ENCODE peak calls at places on chromosomes 16 and 17, in six cellular contexts. One of them, this sample, is unnamed.

GRCh38 chr16:57995721-57996405 is 4.6 kb downstream of the ZNF319 start:
- DNase-seq in stimulated activated CD8-positive, alpha-beta memory T cell treated with anti-CD3 and anti-CD28 coated beads, Interleukin-12 subunit alpha, Interleukin-12 subunit beta, amount 100 ng/mL, for 1 hour: no peak
- DNase-seq in nephron progenitor cell: no peak
- DNase-seq in activated CD8-positive, alpha-beta T cell treated with anti-CD3 and anti-CD28 coated beads for 36 hours: no peak
- DNase-seq in effector memory CD8-positive, alpha-beta T cell: no peak
- DNase-seq in cardiac muscle cell: no peak
- DNase-seq in this sample: no peak

GRCh38 chr16:19389246-19389645 is 28.4 kb upstream of the TMC5 start:
- DNase-seq in effector memory CD8-positive, alpha-beta T cell: peak; percentile 32
- DNase-seq in stimulated activated CD8-positive, alpha-beta memory T cell treated with anti-CD3 and anti-CD28 coated beads, Interleukin-12 subunit alpha, Interleukin-12 subunit beta, amount 100 ng/mL, for 1 hour: no peak
- DNase-seq in activated CD8-positive, alpha-beta T cell treated with anti-CD3 and anti-CD28 coated beads for 36 hours: peak; percentile 70
- DNase-seq in cardiac muscle cell: peak; percentile 53
- DNase-seq in nephron progenitor cell: peak; percentile 57
- DNase-seq in this sample: no peak

GRCh38 chr17:57563968-57564367 is 181.1 kb downstream of the CCDC182 start:
- DNase-seq in nephron progenitor cell: no peak
- DNase-seq in activated CD8-positive, alpha-beta T cell treated with anti-CD3 and anti-CD28 coated beads for 36 hours: no peak
- DNase-seq in stimulated activated CD8-positive, alpha-beta memory T cell treated with anti-CD3 and anti-CD28 coated beads, Interleukin-12 subunit alpha, Interleukin-12 subunit beta, amount 100 ng/mL, for 1 hour: no peak
- DNase-seq in cardiac muscle cell: no peak
- DNase-seq in effector memory CD8-positive, alpha-beta T cell: no peak
- DNase-seq in this sample: no peak

GRCh38 chr17:1934901-1935300 is 90.2 kb downstream of the RTN4RL1 start:
- DNase-seq in cardiac muscle cell: no peak
- DNase-seq in effector memory CD8-positive, alpha-beta T cell: no peak
- DNase-seq in stimulated activated CD8-positive, alpha-beta memory T cell treated with anti-CD3 and anti-CD28 coated beads, Interleukin-12 subunit alpha, Interleukin-12 subunit beta, amount 100 ng/mL, for 1 hour: no peak
- DNase-seq in nephron progenitor cell: no peak
- DNase-seq in activated CD8-positive, alpha-beta T cell treated with anti-CD3 and anti-CD28 coated beads for 36 hours: no peak
- DNase-seq in this sample: no peak

GRCh38 chr16:50326835-50327465 is 41.8 kb downstream of the BRD7 start:
- DNase-seq in cardiac muscle cell: peak; percentile 48
- DNase-seq in nephron progenitor cell: no peak
- DNase-seq in activated CD8-positive, alpha-beta T cell treated with anti-CD3 and anti-CD28 coated beads for 36 hours: peak; percentile 86
- DNase-seq in stimulated activated CD8-positive, alpha-beta memory T cell treated with anti-CD3 and anti-CD28 coated beads, Interleukin-12 subunit alpha, Interleukin-12 subunit beta, amount 100 ng/mL, for 1 hour: peak; percentile 33
- DNase-seq in effector memory CD8-positive, alpha-beta T cell: peak; percentile 68
- DNase-seq in this sample: no peak

GRCh38 chr16:56617212-56618085 is 8.1 kb upstream of the MT1E start:
- DNase-seq in effector memory CD8-positive, alpha-beta T cell: peak; percentile 29
- DNase-seq in activated CD8-positive, alpha-beta T cell treated with anti-CD3 and anti-CD28 coated beads for 36 hours: peak; percentile 81
- DNase-seq in cardiac muscle cell: peak; percentile 23
- DNase-seq in stimulated activated CD8-positive, alpha-beta memory T cell treated with anti-CD3 and anti-CD28 coated beads, Interleukin-12 subunit alpha, Interleukin-12 subunit beta, amount 100 ng/mL, for 1 hour: no peak
- DNase-seq in nephron progenitor cell: peak; percentile 67
- DNase-seq in this sample: no peak

GRCh38 chr16:17831330-17831729 is 360.6 kb upstream of the XYLT1 start:
- DNase-seq in nephron progenitor cell: no peak
- DNase-seq in stimulated activated CD8-positive, alpha-beta memory T cell treated with anti-CD3 and anti-CD28 coated beads, Interleukin-12 subunit alpha, Interleukin-12 subunit beta, amount 100 ng/mL, for 1 hour: no peak
- DNase-seq in cardiac muscle cell: no peak
- DNase-seq in activated CD8-positive, alpha-beta T cell treated with anti-CD3 and anti-CD28 coated beads for 36 hours: no peak
- DNase-seq in effector memory CD8-positive, alpha-beta T cell: no peak
- DNase-seq in this sample: no peak

GRCh38 chr16:10922328-10923145 is 19.7 kb downstream of the DEXI start:
- DNase-seq in nephron progenitor cell: no peak
- DNase-seq in cardiac muscle cell: no peak
- DNase-seq in stimulated activated CD8-positive, alpha-beta memory T cell treated with anti-CD3 and anti-CD28 coated beads, Interleukin-12 subunit alpha, Interleukin-12 subunit beta, amount 100 ng/mL, for 1 hour: no peak
- DNase-seq in activated CD8-positive, alpha-beta T cell treated with anti-CD3 and anti-CD28 coated beads for 36 hours: no peak
- DNase-seq in effector memory CD8-positive, alpha-beta T cell: no peak
- DNase-seq in this sample: no peak

GRCh38 chr17:19538095-19539039 is 4.7 kb downstream of the SLC47A1 start:
- DNase-seq in cardiac muscle cell: peak; percentile 49
- DNase-seq in activated CD8-positive, alpha-beta T cell treated with anti-CD3 and anti-CD28 coated beads for 36 hours: no peak
- DNase-seq in nephron progenitor cell: no peak
- DNase-seq in stimulated activated CD8-positive, alpha-beta memory T cell treated with anti-CD3 and anti-CD28 coated beads, Interleukin-12 subunit alpha, Interleukin-12 subunit beta, amount 100 ng/mL, for 1 hour: no peak
- DNase-seq in effector memory CD8-positive, alpha-beta T cell: no peak
- DNase-seq in this sample: no peak

GRCh38 chr16:84889066-84889465 is 69.3 kb downstream of the CRISPLD2 start:
- DNase-seq in effector memory CD8-positive, alpha-beta T cell: no peak
- DNase-seq in activated CD8-positive, alpha-beta T cell treated with anti-CD3 and anti-CD28 coated beads for 36 hours: no peak
- DNase-seq in cardiac muscle cell: no peak
- DNase-seq in stimulated activated CD8-positive, alpha-beta memory T cell treated with anti-CD3 and anti-CD28 coated beads, Interleukin-12 subunit alpha, Interleukin-12 subunit beta, amount 100 ng/mL, for 1 hour: no peak
- DNase-seq in nephron progenitor cell: no peak
- DNase-seq in this sample: no peak

GRCh38 chr17:48624544-48625501 is 1.3 kb downstream of the HOXB9 start:
- DNase-seq in effector memory CD8-positive, alpha-beta T cell: no peak
- DNase-seq in cardiac muscle cell: peak; percentile 36
- DNase-seq in stimulated activated CD8-positive, alpha-beta memory T cell treated with anti-CD3 and anti-CD28 coated beads, Interleukin-12 subunit alpha, Interleukin-12 subunit beta, amount 100 ng/mL, for 1 hour: no peak
- DNase-seq in nephron progenitor cell: no peak
- DNase-seq in activated CD8-positive, alpha-beta T cell treated with anti-CD3 and anti-CD28 coated beads for 36 hours: peak; percentile 46
- DNase-seq in this sample: no peak

GRCh38 chr16:47492428-47493357 is 31.6 kb downstream of the PHKB start:
- DNase-seq in effector memory CD8-positive, alpha-beta T cell: no peak
- DNase-seq in stimulated activated CD8-positive, alpha-beta memory T cell treated with anti-CD3 and anti-CD28 coated beads, Interleukin-12 subunit alpha, Interleukin-12 subunit beta, amount 100 ng/mL, for 1 hour: no peak
- DNase-seq in cardiac muscle cell: no peak
- DNase-seq in activated CD8-positive, alpha-beta T cell treated with anti-CD3 and anti-CD28 coated beads for 36 hours: peak; percentile 28
- DNase-seq in nephron progenitor cell: no peak
- DNase-seq in this sample: peak; percentile 29

GRCh38 chr17:44628234-44629188 is 27.8 kb upstream of the MEIOC start:
- DNase-seq in stimulated activated CD8-positive, alpha-beta memory T cell treated with anti-CD3 and anti-CD28 coated beads, Interleukin-12 subunit alpha, Interleukin-12 subunit beta, amount 100 ng/mL, for 1 hour: no peak
- DNase-seq in activated CD8-positive, alpha-beta T cell treated with anti-CD3 and anti-CD28 coated beads for 36 hours: no peak
- DNase-seq in cardiac muscle cell: peak; percentile 91
- DNase-seq in nephron progenitor cell: peak; percentile 87
- DNase-seq in effector memory CD8-positive, alpha-beta T cell: no peak
- DNase-seq in this sample: no peak

GRCh38 chr16:27264151-27264550 is 4.4 kb downstream of the NSMCE1 start:
- DNase-seq in stimulated activated CD8-positive, alpha-beta memory T cell treated with anti-CD3 and anti-CD28 coated beads, Interleukin-12 subunit alpha, Interleukin-12 subunit beta, amount 100 ng/mL, for 1 hour: no peak
- DNase-seq in activated CD8-positive, alpha-beta T cell treated with anti-CD3 and anti-CD28 coated beads for 36 hours: no peak
- DNase-seq in nephron progenitor cell: no peak
- DNase-seq in cardiac muscle cell: no peak
- DNase-seq in effector memory CD8-positive, alpha-beta T cell: no peak
- DNase-seq in this sample: no peak

GRCh38 chr16:74455213-74455612 is 33.9 kb upstream of the CLEC18B start:
- DNase-seq in cardiac muscle cell: no peak
- DNase-seq in stimulated activated CD8-positive, alpha-beta memory T cell treated with anti-CD3 and anti-CD28 coated beads, Interleukin-12 subunit alpha, Interleukin-12 subunit beta, amount 100 ng/mL, for 1 hour: no peak
- DNase-seq in effector memory CD8-positive, alpha-beta T cell: no peak
- DNase-seq in nephron progenitor cell: no peak
- DNase-seq in activated CD8-positive, alpha-beta T cell treated with anti-CD3 and anti-CD28 coated beads for 36 hours: no peak
- DNase-seq in this sample: no peak

GRCh38 chr17:17778308-17779014 is 58.3 kb downstream of the SREBF1 start:
- DNase-seq in stimulated activated CD8-positive, alpha-beta memory T cell treated with anti-CD3 and anti-CD28 coated beads, Interleukin-12 subunit alpha, Interleukin-12 subunit beta, amount 100 ng/mL, for 1 hour: no peak
- DNase-seq in activated CD8-positive, alpha-beta T cell treated with anti-CD3 and anti-CD28 coated beads for 36 hours: no peak
- DNase-seq in cardiac muscle cell: peak; percentile 48
- DNase-seq in nephron progenitor cell: no peak
- DNase-seq in effector memory CD8-positive, alpha-beta T cell: no peak
- DNase-seq in this sample: no peak

GRCh38 chr17:56918916-56919315 is 5.1 kb upstream of the TRIM25 start:
- DNase-seq in activated CD8-positive, alpha-beta T cell treated with anti-CD3 and anti-CD28 coated beads for 36 hours: no peak
- DNase-seq in cardiac muscle cell: no peak
- DNase-seq in nephron progenitor cell: no peak
- DNase-seq in effector memory CD8-positive, alpha-beta T cell: no peak
- DNase-seq in stimulated activated CD8-positive, alpha-beta memory T cell treated with anti-CD3 and anti-CD28 coated beads, Interleukin-12 subunit alpha, Interleukin-12 subunit beta, amount 100 ng/mL, for 1 hour: no peak
- DNase-seq in this sample: no peak

This sample was measured in KG1.